ENCODE peak calls at places on chromosome 4, in six cellular contexts. One of them, this sample, is unnamed.

GRCh38 chr4:24598025-24598424 is 13.7 kb upstream of the DHX15 start:
- DNase-seq in neuronal stem cell: no peak
- DNase-seq in mesenchymal stem cell: no peak
- DNase-seq in H1: no peak
- DNase-seq in H9: no peak
- DNase-seq in IMR-90: peak; percentile 12
- DNase-seq in this sample: peak; percentile 93

GRCh38 chr4:140331245-140331644 is 42.2 kb upstream of the SCOC start:
- DNase-seq in mesenchymal stem cell: no peak
- DNase-seq in H9: no peak
- DNase-seq in IMR-90: no peak
- DNase-seq in neuronal stem cell: no peak
- DNase-seq in H1: no peak
- DNase-seq in this sample: no peak

GRCh38 chr4:3009422-3009821 is 46.1 kb downstream of the GRK4 start:
- DNase-seq in neuronal stem cell: peak; percentile 11
- DNase-seq in H9: peak; percentile 47
- DNase-seq in IMR-90: no peak
- DNase-seq in H1: no peak
- DNase-seq in mesenchymal stem cell: peak; percentile 20
- DNase-seq in this sample: peak; percentile 68

GRCh38 chr4:95835672-95836071 is 4.2 kb upstream of the PDHA2 start:
- DNase-seq in mesenchymal stem cell: peak; percentile 22
- DNase-seq in H1: no peak
- DNase-seq in H9: peak; percentile 35
- DNase-seq in neuronal stem cell: peak; percentile 24
- DNase-seq in IMR-90: no peak
- DNase-seq in this sample: peak; percentile 23

GRCh38 chr4:169659736-169660670 is 39.6 kb downstream of the CLCN3 start:
- DNase-seq in neuronal stem cell: peak; percentile 77
- DNase-seq in mesenchymal stem cell: peak; percentile 100
- DNase-seq in H9: peak; percentile 61
- DNase-seq in H1: no peak
- DNase-seq in IMR-90: peak; percentile 99
- DNase-seq in this sample: peak; percentile 97

GRCh38 chr4:677431-678293 is 3.3 kb downstream of the MYL5 start:
- DNase-seq in neuronal stem cell: no peak
- DNase-seq in H1: no peak
- DNase-seq in H9: peak; percentile 29
- DNase-seq in mesenchymal stem cell: no peak
- DNase-seq in IMR-90: no peak
- DNase-seq in this sample: peak; percentile 73

GRCh38 chr4:113505057-113505456 is 256.5 kb downstream of the CAMK2D start:
- DNase-seq in H9: no peak
- DNase-seq in neuronal stem cell: no peak
- DNase-seq in IMR-90: no peak
- DNase-seq in mesenchymal stem cell: no peak
- DNase-seq in H1: no peak
- DNase-seq in this sample: no peak

GRCh38 chr4:83074086-83074704 is 39.2 kb downstream of the COPS4 start:
- DNase-seq in mesenchymal stem cell: peak; percentile 82
- DNase-seq in H9: peak; percentile 30
- DNase-seq in IMR-90: peak; percentile 82
- DNase-seq in neuronal stem cell: peak; percentile 37
- DNase-seq in H1: no peak
- DNase-seq in this sample: peak; percentile 30

GRCh38 chr4:173498023-173498422 is 32.0 kb downstream of the HAND2 start:
- DNase-seq in mesenchymal stem cell: no peak
- DNase-seq in IMR-90: no peak
- DNase-seq in neuronal stem cell: no peak
- DNase-seq in H1: no peak
- DNase-seq in H9: no peak
- DNase-seq in this sample: no peak

GRCh38 chr4:90081432-90082195 is 45.6 kb upstream of the CCSER1 start:
- DNase-seq in H1: no peak
- DNase-seq in H9: no peak
- DNase-seq in IMR-90: no peak
- DNase-seq in neuronal stem cell: no peak
- DNase-seq in mesenchymal stem cell: no peak
- DNase-seq in this sample: no peak

GRCh38 chr4:169333265-169333664 is 62.5 kb upstream of the SH3RF1 start:
- DNase-seq in IMR-90: no peak
- DNase-seq in mesenchymal stem cell: no peak
- DNase-seq in neuronal stem cell: no peak
- DNase-seq in H1: no peak
- DNase-seq in H9: no peak
- DNase-seq in this sample: no peak

GRCh38 chr4:15303052-15303641 is 124.7 kb upstream of the C1QTNF7 start:
- DNase-seq in H9: no peak
- DNase-seq in H1: no peak
- DNase-seq in IMR-90: peak; percentile 80
- DNase-seq in neuronal stem cell: no peak
- DNase-seq in mesenchymal stem cell: peak; percentile 96
- DNase-seq in this sample: peak; percentile 78

GRCh38 chr4:143207555-143207954 is 22.8 kb downstream of the USP38 start:
- DNase-seq in neuronal stem cell: no peak
- DNase-seq in IMR-90: peak; percentile 50
- DNase-seq in H9: no peak
- DNase-seq in mesenchymal stem cell: peak; percentile 48
- DNase-seq in H1: no peak
- DNase-seq in this sample: no peak

GRCh38 chr4:181821039-181822004 is 421.9 kb upstream of the TENM3 start:
- DNase-seq in H1: no peak
- DNase-seq in IMR-90: peak; percentile 77
- DNase-seq in H9: no peak
- DNase-seq in neuronal stem cell: peak; percentile 14
- DNase-seq in mesenchymal stem cell: no peak
- DNase-seq in this sample: no peak

GRCh38 chr4:186827542-186827887 is 103.9 kb upstream of the FAT1 start:
- DNase-seq in IMR-90: peak; percentile 51
- DNase-seq in mesenchymal stem cell: no peak
- DNase-seq in H9: no peak
- DNase-seq in H1: no peak
- DNase-seq in neuronal stem cell: no peak
- DNase-seq in this sample: no peak

GRCh38 chr4:41384992-41385391 is 128.3 kb downstream of the UCHL1 start:
- DNase-seq in IMR-90: no peak
- DNase-seq in H9: no peak
- DNase-seq in mesenchymal stem cell: no peak
- DNase-seq in neuronal stem cell: no peak
- DNase-seq in H1: no peak
- DNase-seq in this sample: no peak

GRCh38 chr4:9919047-9919446 is 102.2 kb downstream of the SLC2A9 start:
- DNase-seq in neuronal stem cell: no peak
- DNase-seq in H9: peak; percentile 61
- DNase-seq in H1: peak; percentile 50
- DNase-seq in IMR-90: no peak
- DNase-seq in mesenchymal stem cell: no peak
- DNase-seq in this sample: no peak

GRCh38 chr4:88731359-88731758 is 33.7 kb upstream of the NAP1L5 start:
- DNase-seq in IMR-90: no peak
- DNase-seq in mesenchymal stem cell: no peak
- DNase-seq in H1: no peak
- DNase-seq in neuronal stem cell: no peak
- DNase-seq in H9: no peak
- DNase-seq in this sample: no peak
- H3K79me1 ChIP-seq in IMR-90: no peaks in the 10 kb centered on the region
- H3K79me1 ChIP-seq in mesenchymal stem cell: no peaks in the 10 kb centered on the region
- H3K79me1 ChIP-seq in H1: no peaks in the 10 kb centered on the region
- H3K79me1 ChIP-seq in neuronal stem cell: no peaks in the 10 kb centered on the region
- H3K79me1 ChIP-seq in H9: no peaks in the 10 kb centered on the region
- H3K79me1 ChIP-seq in this sample: no peaks in the 10 kb centered on the region

DNA sequence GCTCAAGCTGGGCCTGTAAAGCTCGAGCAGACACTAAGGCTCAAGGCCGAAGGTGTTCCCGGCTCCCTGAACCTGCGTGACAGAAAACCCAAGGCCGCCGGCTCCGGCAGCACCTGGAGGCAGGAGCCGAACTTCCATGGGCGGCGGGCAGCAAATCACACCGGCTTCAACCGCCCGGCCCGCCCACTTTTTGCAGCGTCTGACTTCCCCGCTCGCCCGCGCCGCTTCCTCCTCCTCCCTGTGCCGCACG is 940 bp upstream of the NSD2 start:
- DNase-seq in IMR-90: peak; percentile 66
- DNase-seq in neuronal stem cell: no peak
- DNase-seq in H9: peak; percentile 93
- DNase-seq in mesenchymal stem cell: peak; percentile 87
- DNase-seq in H1: no peak
- DNase-seq in this sample: peak; percentile 91
- H3K4me1 ChIP-seq in IMR-90: peaks cover 13% of the 10 kb centered on the region
- H3K4me1 ChIP-seq in neuronal stem cell: peaks cover 27% of the 10 kb centered on the region
- H3K4me1 ChIP-seq in H9: no peaks in the 10 kb centered on the region
- H3K4me1 ChIP-seq in mesenchymal stem cell: peaks cover 6% of the 10 kb centered on the region
- H3K4me1 ChIP-seq in H1: no peaks in the 10 kb centered on the region
- H3K4me1 ChIP-seq in this sample: no peaks in the 10 kb centered on the region

DNA sequence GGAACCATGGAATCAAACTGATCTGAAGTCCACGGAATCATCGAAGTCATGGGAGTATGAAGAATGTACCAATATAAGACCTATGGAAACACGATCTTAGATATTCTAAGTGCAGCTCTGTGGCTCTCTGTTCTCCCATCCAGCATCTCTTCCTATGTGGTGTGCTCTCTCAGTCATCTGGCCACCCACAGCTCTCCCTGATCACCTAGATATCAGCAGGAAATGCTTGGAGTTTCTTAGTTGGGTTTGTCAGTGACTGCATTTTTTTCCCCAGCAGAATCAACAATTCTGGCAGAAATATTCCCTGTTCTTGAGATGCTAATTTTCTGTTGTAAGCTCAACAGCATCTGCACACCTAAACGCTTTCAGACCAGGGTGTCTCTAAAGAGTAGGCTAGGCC is 94.1 kb downstream of the GC start:
- DNase-seq in IMR-90: no peak
- DNase-seq in neuronal stem cell: no peak
- DNase-seq in mesenchymal stem cell: no peak
- DNase-seq in H1: no peak
- DNase-seq in H9: no peak
- DNase-seq in this sample: peak; percentile 78
- H3K14ac ChIP-seq in IMR-90: no peak overlapping the region
- H3K14ac ChIP-seq in neuronal stem cell: no peak overlapping the region
- H3K14ac ChIP-seq in mesenchymal stem cell: no peak overlapping the region
- H3K14ac ChIP-seq in H1: no peak overlapping the region
- H3K14ac ChIP-seq in H9: no peak overlapping the region
- H3K14ac ChIP-seq in this sample: no peak overlapping the region

DNA sequence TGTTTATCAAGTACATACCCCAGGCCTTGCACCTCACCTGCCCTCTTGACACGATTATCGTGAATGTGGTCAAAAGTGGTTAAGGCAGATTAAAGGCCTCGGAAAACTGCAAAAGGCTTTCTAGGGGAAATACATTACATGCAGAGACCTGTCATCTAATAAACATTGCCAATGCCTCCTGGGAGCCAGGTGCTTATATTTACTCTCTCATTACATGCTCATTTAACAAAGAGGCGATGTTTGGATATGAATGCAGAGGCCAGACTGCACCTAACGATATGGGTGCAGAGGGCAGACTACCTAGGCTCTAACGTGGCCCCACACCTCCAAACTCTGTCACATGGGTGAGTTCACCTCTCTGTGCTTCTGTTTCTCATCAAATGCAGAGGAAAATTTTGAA is 14.5 kb downstream of the CRMP1 start:
- DNase-seq in IMR-90: no peak
- DNase-seq in mesenchymal stem cell: no peak
- DNase-seq in neuronal stem cell: no peak
- DNase-seq in H1: no peak
- DNase-seq in H9: no peak
- DNase-seq in this sample: no peak
- H3K79me1 ChIP-seq in IMR-90: no peaks in the 10 kb centered on the region
- H3K79me1 ChIP-seq in mesenchymal stem cell: no peaks in the 10 kb centered on the region
- H3K79me1 ChIP-seq in neuronal stem cell: peaks cover 17% of the 10 kb centered on the region
- H3K79me1 ChIP-seq in H1: peaks cover 39% of the 10 kb centered on the region
- H3K79me1 ChIP-seq in H9: peaks cover 36% of the 10 kb centered on the region
- H3K79me1 ChIP-seq in this sample: no peaks in the 10 kb centered on the region

DNA sequence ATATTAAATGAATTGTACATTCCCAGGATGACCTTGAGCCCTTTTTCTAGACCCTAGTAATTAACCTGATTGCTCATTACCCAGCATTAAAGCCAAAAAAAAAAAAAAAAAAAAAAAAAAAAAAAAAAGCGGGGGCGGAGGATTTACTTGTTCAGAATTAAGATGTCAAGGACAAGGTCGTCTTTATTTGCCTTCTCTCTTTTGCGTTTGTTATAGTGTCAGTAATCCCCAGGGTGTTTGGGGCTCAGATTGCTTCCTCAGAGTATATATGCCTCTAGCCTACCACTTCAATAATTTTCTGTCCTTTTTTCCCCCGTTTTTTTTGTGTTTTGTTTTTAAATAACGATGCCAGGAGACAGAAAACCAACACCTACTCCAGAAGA is 138.4 kb downstream of the AFF1 start:
- DNase-seq in IMR-90: no peak
- DNase-seq in mesenchymal stem cell: no peak
- DNase-seq in H9: no peak
- DNase-seq in neuronal stem cell: no peak
- DNase-seq in H1: no peak
- DNase-seq in this sample: no peak
- H3K4me1 ChIP-seq in IMR-90: peaks cover 3% of the 10 kb centered on the region
- H3K4me1 ChIP-seq in mesenchymal stem cell: peaks cover 3% of the 10 kb centered on the region
- H3K4me1 ChIP-seq in H9: peaks cover 10% of the 10 kb centered on the region
- H3K4me1 ChIP-seq in neuronal stem cell: peaks cover 20% of the 10 kb centered on the region
- H3K4me1 ChIP-seq in H1: peaks cover 21% of the 10 kb centered on the region
- H3K4me1 ChIP-seq in this sample: no peaks in the 10 kb centered on the region

GRCh38 chr4:184357783-184358182 is 116.6 kb downstream of the IRF2 start:
- DNase-seq in IMR-90: no peak
- DNase-seq in H9: no peak
- DNase-seq in H1: no peak
- DNase-seq in neuronal stem cell: no peak
- DNase-seq in mesenchymal stem cell: no peak
- DNase-seq in this sample: no peak

GRCh38 chr4:184361443-184361842 is 112.9 kb downstream of the IRF2 start:
- DNase-seq in H9: no peak
- DNase-seq in IMR-90: peak; percentile 67
- DNase-seq in neuronal stem cell: no peak
- DNase-seq in H1: no peak
- DNase-seq in mesenchymal stem cell: no peak
- DNase-seq in this sample: no peak

GRCh38 chr4:184362338-184362737 is 112.0 kb downstream of the IRF2 start:
- DNase-seq in H9: peak; percentile 2
- DNase-seq in mesenchymal stem cell: peak; percentile 18
- DNase-seq in neuronal stem cell: no peak
- DNase-seq in IMR-90: no peak
- DNase-seq in H1: no peak
- DNase-seq in this sample: no peak

GRCh38 chr4:184358521-184359232 is 115.7 kb downstream of the IRF2 start:
- DNase-seq in IMR-90: no peak
- DNase-seq in H9: peak; percentile 14
- DNase-seq in H1: no peak
- DNase-seq in mesenchymal stem cell: no peak
- DNase-seq in neuronal stem cell: no peak
- DNase-seq in this sample: no peak

GRCh38 chr4:184359905-184360304 is 114.4 kb downstream of the IRF2 start:
- DNase-seq in H1: no peak
- DNase-seq in mesenchymal stem cell: no peak
- DNase-seq in H9: peak; percentile 18
- DNase-seq in IMR-90: no peak
- DNase-seq in neuronal stem cell: no peak
- DNase-seq in this sample: no peak
- H3K14ac ChIP-seq in H1: no peak overlapping the region
- H3K14ac ChIP-seq in mesenchymal stem cell: no peak overlapping the region
- H3K14ac ChIP-seq in H9: no peak overlapping the region
- H3K14ac ChIP-seq in IMR-90: peak overlapping the region; percentile 5
- H3K14ac ChIP-seq in neuronal stem cell: no peak overlapping the region
- H3K14ac ChIP-seq in this sample: no peak overlapping the region